ENCODE peak calls at places on chromosomes 5 and 9, in eight cellular contexts. H is K562; A is neural crest cell; D is tibial nerve; F is GM23248; U is fibroblast of pulmonary artery; G is activated T-cell treated with anti-CD3 and anti-CD28 coated beads, Interleukin-2, amount 50 U/mL, for 24 hours; R is left ventricle myocardium inferior. N is an unnamed sample.

GRCh38 chr5:51380603-51381207 is 2.5 kb upstream of the ISL1 start:
- DNase-seq in H (peak), A (no peak), D (no peak), F (peak), U (peak), G (no peak), R (no peak), N (no peak)

GRCh38 chr5:87268970-87269377 is 1.3 kb downstream of the RASA1 start:
- DNase-seq in H (no peak), A (no peak), D (no peak), F (peak), U (no peak), G (no peak), R (no peak), N (no peak)

GRCh38 chr5:72622152-72622760 is 115.0 kb upstream of the ZNF366 start:
- DNase-seq in H (no peak), A (no peak), D (no peak), F (no peak), U (no peak), G (no peak), R (no peak), N (no peak)

GRCh38 chr5:2737273-2738155 is 14.0 kb downstream of the IRX2 start:
- DNase-seq in H (no peak), A (no peak), D (no peak), F (no peak), U (no peak), G (no peak), R (no peak), N (no peak)

GRCh38 chr9:137273095-137273490 is 4.4 kb upstream of the TOR4A start:
- DNase-seq in H (no peak), A (no peak), D (no peak), F (no peak), U (no peak), G (no peak), R (no peak), N (no peak)

GRCh38 chr9:79883073-79883645 is 311.4 kb downstream of the TLE4 start:
- DNase-seq in H (no peak), A (no peak), D (no peak), F (no peak), U (no peak), G (peak), R (peak), N (no peak)

GRCh38 chr5:171415115-171415730 is 4.2 kb upstream of the FGF18 start:
- DNase-seq in H (no peak), A (no peak), D (no peak), F (peak), U (peak), G (peak), R (no peak), N (no peak)

GRCh38 chr5:163889369-163889768 is 383.9 kb downstream of the MAT2B start:
- DNase-seq in H (no peak), A (no peak), D (no peak), F (peak), U (peak), G (no peak), R (no peak), N (no peak)

GRCh38 chr5:78009937-78010527 is 233.9 kb upstream of the TBCA start:
- DNase-seq in H (no peak), A (no peak), D (no peak), F (peak), U (peak), G (no peak), R (no peak), N (no peak)

GRCh38 chr9:128202648-128203023 is 543 bp upstream of the DNM1 start:
- DNase-seq in H (no peak), A (no peak), D (no peak), F (no peak), U (no peak), G (no peak), R (no peak), N (no peak)

GRCh38 chr5:133325834-133326233 is 274.0 kb downstream of the HSPA4 start:
- DNase-seq in H (no peak), A (no peak), D (no peak), F (no peak), U (no peak), G (no peak), R (no peak), N (no peak)

GRCh38 chr5:115050860-115051259 is 118.8 kb downstream of the TRIM36 start:
- DNase-seq in H (no peak), A (no peak), D (no peak), F (no peak), U (peak), G (no peak), R (no peak), N (no peak)

GRCh38 chr9:87383341-87384150 is 114.1 kb upstream of the DAPK1 start:
- DNase-seq in H (no peak), A (no peak), D (no peak), F (peak), U (no peak), G (no peak), R (no peak), N (no peak)

GRCh38 chr5:16134204-16134603 is 45.4 kb downstream of the MARCHF11 start:
- DNase-seq in H (no peak), A (no peak), D (no peak), F (no peak), U (no peak), G (no peak), R (no peak), N (no peak)

GRCh38 chr5:32311404-32312193 is 1.1 kb downstream of the MTMR12 start:
- DNase-seq in H (no peak), A (no peak), D (no peak), F (peak), U (peak), G (no peak), R (no peak), N (no peak)

GRCh38 chr5:103035701-103036100 is 84.2 kb downstream of the GIN1 start:
- DNase-seq in H (no peak), A (no peak), D (no peak), F (peak), U (no peak), G (no peak), R (no peak), N (no peak)

GRCh38 chr9:37445832-37446231 is 19.4 kb downstream of the ZBTB5 start:
- DNase-seq in H (no peak), A (no peak), D (no peak), F (no peak), U (no peak), G (no peak), R (no peak), N (no peak)

GRCh38 chr5:125053179-125053578 is 306.7 kb upstream of the ZNF608 start:
- DNase-seq in H (no peak), A (no peak), D (no peak), F (no peak), U (no peak), G (no peak), R (no peak), N (no peak)

GRCh38 chr5:160500776-160501175 is 79.1 kb downstream of the PTTG1 start:
- DNase-seq in H (no peak), A (no peak), D (no peak), F (no peak), U (no peak), G (no peak), R (no peak), N (no peak)

GRCh38 chr5:168656633-168657032 is 77.5 kb upstream of the PANK3 start:
- DNase-seq in H (no peak), A (no peak), D (no peak), F (peak), U (peak), G (no peak), R (no peak), N (no peak)

GRCh38 chr5:10018670-10019069 is 231.0 kb downstream of the ATPSCKMT start:
- DNase-seq in H (no peak), A (no peak), D (no peak), F (peak), U (peak), G (no peak), R (no peak), N (no peak)

GRCh38 chr5:131379723-131380122 is 115.9 kb downstream of the CDC42SE2 start:
- DNase-seq in H (no peak), A (no peak), D (no peak), F (no peak), U (peak), G (peak), R (no peak), N (no peak)

GRCh38 chr5:139964994-139965565 is 78.0 kb downstream of the NRG2 start:
- DNase-seq in H (no peak), A (no peak), D (no peak), F (no peak), U (no peak), G (no peak), R (no peak), N (no peak)

N was measured in HEK293T.